ENCODE peak calls at places on chromosomes 2 and 18, in four cellular contexts. W is GM12878, Z is WTC11, N is SK-N-SH. M is an unnamed sample.

GRCh38 chr2:238256594-238257104 is 16.8 kb upstream of the HES6 start:
- DNase-seq in W (no peak), Z (peak; percentile 96), N (peak; percentile 95), M (peak; percentile 93)

GRCh38 chr2:160214461-160215055 is 14.5 kb upstream of the ITGB6 start:
- DNase-seq in W (no peak), Z (no peak), N (no peak), M (peak; percentile 86)

GRCh38 chr2:221123396-221123795 is 448.7 kb downstream of the EPHA4 start:
- DNase-seq in W (no peak), Z (no peak), N (no peak), M (no peak)

GRCh38 chr2:27489118-27489497 is 435 bp downstream of the IFT172 start:
- DNase-seq in W (no peak), Z (no peak), N (peak; percentile 36), M (peak; percentile 50)

GRCh38 chr2:107633580-107634147 is 193.0 kb upstream of the RGPD4 start:
- DNase-seq in W (no peak), Z (no peak), N (no peak), M (peak; percentile 80)

GRCh38 chr2:23541453-23542334 is 156.7 kb downstream of the KLHL29 start:
- DNase-seq in W (no peak), Z (no peak), N (no peak), M (peak; percentile 20)

GRCh38 chr2:126953483-126953882 is 54.8 kb downstream of the TEX51 start:
- DNase-seq in W (no peak), Z (no peak), N (no peak), M (no peak)

GRCh38 chr2:128941676-128942075 is 623.0 kb upstream of the HS6ST1 start:
- DNase-seq in W (no peak), Z (no peak), N (no peak), M (no peak)

GRCh38 chr2:8518986-8519669 is 162.7 kb upstream of the ID2 start:
- DNase-seq in W (no peak), Z (no peak), N (no peak), M (no peak)

GRCh38 chr2:180520206-180520605 is 460.2 kb upstream of the UBE2E3 start:
- DNase-seq in W (no peak), Z (no peak), N (no peak), M (no peak)

GRCh38 chr2:231300020-231300721 is 95.3 kb upstream of the B3GNT7 start:
- DNase-seq in W (peak; percentile 27), Z (no peak), N (no peak), M (no peak)

GRCh38 chr18:63206433-63207153 is 113.0 kb downstream of the BCL2 start:
- DNase-seq in W (no peak), Z (no peak), N (no peak), M (no peak)

GRCh38 chr2:50368361-50368760 is 663.6 kb downstream of the NRXN1 start:
- DNase-seq in W (no peak), Z (no peak), N (no peak), M (no peak)

GRCh38 chr18:47209166-47209565 is 33.0 kb upstream of the IER3IP1 start:
- DNase-seq in W (no peak), Z (no peak), N (no peak), M (no peak)

GRCh38 chr2:172208881-172209325 is 106.2 kb upstream of the DLX2 start:
- DNase-seq in W (no peak), Z (no peak), N (no peak), M (peak; percentile 90)

GRCh38 chr2:195486987-195487644 is 169.9 kb upstream of the SLC39A10 start:
- DNase-seq in W (no peak), Z (no peak), N (no peak), M (peak; percentile 98)

GRCh38 chr2:8039732-8040131 is 642.1 kb upstream of the ID2 start:
- DNase-seq in W (no peak), Z (no peak), N (no peak), M (no peak)

GRCh38 chr2:186325827-186326535 is 160.1 kb upstream of the ZC3H15 start:
- DNase-seq in W (no peak), Z (no peak), N (no peak), M (no peak)

GRCh38 chr18:78542204-78542603 is 437.4 kb upstream of the SALL3 start:
- DNase-seq in W (no peak), Z (no peak), N (no peak), M (no peak)

GRCh38 chr2:235527806-235528480 is 34.1 kb downstream of the AGAP1 start:
- DNase-seq in W (no peak), Z (peak; percentile 44), N (no peak), M (no peak)

GRCh38 chr2:203934006-203934632 is 2.4 kb upstream of the ICOS start:
- DNase-seq in W (no peak), Z (no peak), N (no peak), M (no peak)

GRCh38 chr2:61504949-61505348 is 33.2 kb downstream of the XPO1 start:
- DNase-seq in W (no peak), Z (no peak), N (no peak), M (no peak)

GRCh38 chr2:176830362-176830761 is 382.2 kb upstream of the HNRNPA3 start:
- DNase-seq in W (no peak), Z (no peak), N (peak; percentile 51), M (peak; percentile 36)

GRCh38 chr2:75548036-75548573 is 12.6 kb downstream of the EVA1A start:
- DNase-seq in W (no peak), Z (no peak), N (no peak), M (peak; percentile 10)
- TF ChIP-seq MAX in W (no peak), Z (no peak), N (no peak), M (no peak)

DNA sequence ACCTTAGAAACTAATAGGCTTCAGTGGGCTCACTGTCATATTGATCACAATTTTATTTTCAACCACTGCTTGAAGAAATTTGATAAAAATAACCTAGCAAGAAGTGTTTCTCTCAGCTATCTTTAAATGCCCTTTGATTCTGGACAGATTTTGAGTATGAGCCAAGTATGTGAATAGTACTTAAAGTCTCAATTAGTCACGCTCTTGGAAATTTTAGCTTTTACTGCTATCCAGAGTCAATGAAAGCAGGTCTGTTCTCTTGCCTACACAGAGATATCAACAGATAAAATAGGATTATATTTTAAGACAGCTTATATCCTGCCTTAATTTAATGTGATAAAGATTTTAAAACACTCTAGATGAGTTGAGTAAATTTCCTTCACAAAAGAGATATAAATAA is 337.3 kb downstream of the CBLN2 start:
- DNase-seq in W (no peak), Z (no peak), N (no peak), M (no peak)
- TF ChIP-seq MAX in W (no peak), Z (no peak), N (no peak), M (no peak)

DNA sequence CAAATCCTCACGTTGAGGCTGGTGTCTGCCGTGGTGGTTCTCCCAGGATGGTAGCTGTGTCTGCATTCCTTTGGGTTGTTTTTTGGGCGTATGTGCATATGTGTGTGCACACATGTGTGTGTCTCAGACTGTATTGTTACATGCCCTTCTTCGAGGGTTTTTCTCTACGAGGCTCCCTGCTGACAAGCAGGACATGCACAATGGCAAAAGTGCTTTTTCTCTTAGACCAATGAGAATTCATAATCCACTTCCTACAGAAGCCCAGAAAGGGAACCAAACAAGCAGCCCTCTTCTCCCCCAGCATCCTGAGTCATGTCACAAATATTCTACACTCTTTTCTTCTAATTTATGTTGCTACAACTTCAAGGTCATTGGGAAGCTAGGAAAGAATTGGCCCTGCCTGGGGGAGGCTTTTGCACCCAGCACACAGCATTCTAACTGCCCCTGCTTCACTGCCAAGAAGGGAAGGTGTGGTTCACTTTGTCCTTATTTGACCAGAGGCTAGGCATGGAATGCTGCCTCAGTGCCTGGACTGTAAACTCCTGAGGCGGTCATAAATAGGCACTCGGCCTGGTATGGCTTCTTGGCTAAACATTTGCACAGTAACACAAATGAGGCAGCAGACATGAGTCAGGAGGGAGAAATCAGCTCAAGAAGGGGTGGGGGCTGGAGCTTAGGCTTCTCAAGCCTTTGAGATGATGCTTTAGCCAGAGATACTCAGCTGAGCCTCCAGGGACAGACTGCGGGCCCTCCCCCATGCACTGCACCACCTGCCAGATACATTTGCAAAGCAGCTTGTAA is 92.6 kb upstream of the KLF7 start:
- DNase-seq in W (no peak), Z (no peak), N (no peak), M (peak; percentile 54)
- TF ChIP-seq MAX in W (no peak), Z (no peak), N (peak; percentile 36), M (no peak)

GRCh38 chr2:71749671-71750101 is 296.3 kb downstream of the DYSF start:
- DNase-seq in W (no peak), Z (no peak), N (no peak), M (no peak)
- TF ChIP-seq MAX in W (no peak), Z (no peak), N (no peak), M (no peak)

GRCh38 chr2:149650006-149650405 is 62.4 kb upstream of the MMADHC start:
- DNase-seq in W (no peak), Z (no peak), N (no peak), M (no peak)

GRCh38 chr2:149645391-149645790 is 57.8 kb upstream of the MMADHC start:
- DNase-seq in W (no peak), Z (no peak), N (no peak), M (no peak)

GRCh38 chr2:149652520-149652919 is 64.9 kb upstream of the MMADHC start:
- DNase-seq in W (no peak), Z (no peak), N (no peak), M (no peak)

GRCh38 chr2:149651229-149651628 is 63.7 kb upstream of the MMADHC start:
- DNase-seq in W (no peak), Z (no peak), N (no peak), M (no peak)

DNA sequence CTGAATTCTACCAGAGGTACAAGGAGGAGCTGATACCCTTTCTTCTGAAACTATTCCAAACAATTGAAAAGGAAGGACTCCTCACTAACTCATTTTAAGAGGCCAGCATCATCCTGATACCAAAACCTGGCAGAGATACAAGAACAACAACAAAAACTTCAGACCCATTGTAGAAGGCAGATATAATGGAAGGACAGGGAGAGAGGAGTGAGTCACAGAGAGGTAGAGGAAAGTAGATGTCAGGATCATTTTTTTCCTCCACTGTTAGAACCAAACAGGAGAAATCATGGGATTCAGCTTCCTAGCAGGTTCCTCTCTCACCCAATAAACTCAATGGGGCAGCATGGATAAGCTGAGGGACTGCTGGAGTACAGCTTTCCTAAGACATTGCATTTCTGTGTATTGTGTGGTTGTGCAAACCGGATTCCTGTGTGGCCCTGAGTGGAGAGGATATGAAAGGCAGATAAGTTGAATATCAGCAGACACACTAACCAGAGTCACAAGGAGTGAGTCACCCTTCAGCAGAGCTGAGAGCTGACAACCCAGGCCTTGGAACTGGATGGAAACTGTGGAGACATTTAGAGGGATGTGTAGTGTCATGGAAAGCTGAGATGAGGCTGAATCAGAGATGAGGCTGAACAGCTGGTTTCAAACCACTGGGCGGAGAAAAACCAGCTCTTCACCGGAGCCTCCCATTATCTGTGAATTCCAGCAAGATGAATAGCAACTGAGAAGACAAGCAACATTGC is 60.9 kb upstream of the MMADHC start:
- DNase-seq in W (no peak), Z (no peak), N (no peak), M (no peak)
- TF ChIP-seq MAX in W (no peak), Z (no peak), N (peak; percentile 51), M (no peak)

GRCh38 chr2:105961599-105962146 is 217.0 kb downstream of the NCK2 start:
- DNase-seq in W (no peak), Z (no peak), N (no peak), M (no peak)
- TF ChIP-seq MAX in W (no peak), Z (peak; percentile 46), N (no peak), M (no peak)

DNA sequence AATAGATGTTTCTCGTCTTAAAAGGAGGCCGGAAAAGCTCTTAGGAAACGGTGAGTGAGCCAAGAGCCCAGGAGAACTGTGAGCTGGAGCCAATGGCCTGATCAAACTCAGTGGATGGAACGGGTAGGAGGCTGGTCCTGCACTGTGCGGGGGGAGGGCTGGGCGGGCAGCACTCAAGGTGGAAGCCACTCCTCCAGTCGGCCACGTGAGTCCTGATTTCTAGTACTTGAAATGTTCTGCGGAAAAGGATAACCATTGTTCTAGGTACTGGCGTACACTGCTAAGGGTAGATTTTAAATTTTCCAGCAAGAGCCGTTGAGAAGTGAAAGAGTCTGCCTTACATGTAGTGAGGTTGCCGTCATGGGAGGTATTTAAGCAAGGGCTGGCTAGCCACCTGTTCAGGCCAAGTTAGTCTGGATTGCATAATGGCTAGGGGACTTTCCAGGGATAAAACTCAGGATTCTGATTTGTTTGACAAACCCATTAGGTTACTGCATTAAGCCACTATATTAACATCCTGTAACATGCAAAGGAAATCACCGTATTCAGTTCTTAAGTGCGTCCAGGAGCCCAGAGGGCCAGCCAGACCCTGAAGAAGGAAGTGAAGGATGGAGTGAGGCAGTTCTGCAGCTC is 51.3 kb upstream of the ODC1 start:
- DNase-seq in W (no peak), Z (no peak), N (no peak), M (no peak)
- TF ChIP-seq MAX in W (no peak), Z (no peak), N (no peak), M (no peak)

M was measured in NB4.